ENCODE peak calls at places on chromosome 18, in eight cellular contexts. U, P, C, Y, R, A, H and S are unnamed samples. For H3K36me3, the result is how much of the 10 kb centered on the place peaks cover.

GRCh38 chr18:13455960-13456471 is 237.5 kb downstream of the LDLRAD4 start:
- DNase-seq in U (no peak), P (no peak), C (no peak), Y (no peak), R (no peak), A (peak), H (no peak), S (no peak)

GRCh38 chr18:5251117-5251516 is 44.4 kb downstream of the ZBTB14 start:
- DNase-seq in U (no peak), P (no peak), C (no peak), Y (no peak), R (no peak), A (no peak), H (no peak), S (no peak)

GRCh38 chr18:79789901-79790885 is 7.5 kb upstream of the KCNG2 start:
- DNase-seq in U (no peak), P (no peak), C (no peak), Y (peak), R (no peak), A (no peak), H (peak), S (no peak)

GRCh38 chr18:44837491-44838185 is 156.9 kb downstream of the SETBP1 start:
- DNase-seq in U (no peak), P (no peak), C (no peak), Y (no peak), R (no peak), A (no peak), H (no peak), S (no peak)

GRCh38 chr18:47683774-47684173 is 246.7 kb downstream of the SMAD2 start:
- DNase-seq in U (no peak), P (no peak), C (no peak), Y (no peak), R (no peak), A (no peak), H (no peak), S (no peak)

GRCh38 chr18:59823611-59824195 is 76.1 kb upstream of the PMAIP1 start:
- DNase-seq in U (peak), P (peak), C (peak), Y (no peak), R (peak), A (no peak), H (peak), S (peak)

GRCh38 chr18:77133920-77134496 is 1.4 kb upstream of the MBP start:
- DNase-seq in U (no peak), P (no peak), C (no peak), Y (peak), R (no peak), A (no peak), H (peak), S (peak)

GRCh38 chr18:48490641-48491040 is 48.2 kb upstream of the CTIF start:
- DNase-seq in U (no peak), P (no peak), C (no peak), Y (no peak), R (no peak), A (no peak), H (no peak), S (no peak)

GRCh38 chr18:79750980-79751571 is 46.7 kb upstream of the KCNG2 start:
- DNase-seq in U (peak), P (no peak), C (peak), Y (peak), R (no peak), A (no peak), H (peak), S (peak)

GRCh38 chr18:49911414-49911813 is 98.1 kb upstream of the ACAA2 start:
- DNase-seq in U (peak), P (no peak), C (no peak), Y (no peak), R (no peak), A (no peak), H (no peak), S (no peak)

GRCh38 chr18:37980556-37980955 is 415.0 kb upstream of the CELF4 start:
- DNase-seq in U (no peak), P (no peak), C (no peak), Y (no peak), R (no peak), A (no peak), H (no peak), S (no peak)

GRCh38 chr18:70523035-70523797 is 234.4 kb downstream of the SOCS6 start:
- DNase-seq in U (no peak), P (no peak), C (no peak), Y (no peak), R (no peak), A (no peak), H (no peak), S (no peak)

GRCh38 chr18:13620818-13621445 is 105.4 kb downstream of the FAM210A start:
- DNase-seq in U (no peak), P (no peak), C (no peak), Y (peak), R (no peak), A (no peak), H (peak), S (no peak)

GRCh38 chr18:77207540-77207939 is 42.1 kb upstream of the GALR1 start:
- DNase-seq in U (no peak), P (peak), C (peak), Y (no peak), R (no peak), A (no peak), H (peak), S (peak)

GRCh38 chr18:53664575-53664974 is 559.9 kb downstream of the MBD2 start:
- DNase-seq in U (no peak), P (no peak), C (no peak), Y (no peak), R (no peak), A (no peak), H (no peak), S (no peak)

GRCh38 chr18:55549474-55550104 is 38.4 kb downstream of the TCF4 start:
- DNase-seq in U (no peak), P (no peak), C (no peak), Y (no peak), R (no peak), A (no peak), H (no peak), S (no peak)

GRCh38 chr18:44679912-44680270 is 797 bp upstream of the SETBP1 start:
- DNase-seq in U (peak), P (no peak), C (peak), Y (peak), R (peak), A (no peak), H (peak), S (peak)

GRCh38 chr18:73007195-73007934 is 139.6 kb upstream of the NETO1 start:
- DNase-seq in U (no peak), P (no peak), C (no peak), Y (no peak), R (no peak), A (peak), H (no peak), S (no peak)

GRCh38 chr18:58534535-58535301 is 94.2 kb downstream of the ALPK2 start:
- DNase-seq in U (no peak), P (no peak), C (no peak), Y (no peak), R (no peak), A (no peak), H (no peak), S (no peak)

GRCh38 chr18:31840499-31840898 is 79.8 kb upstream of the SLC25A52 start:
- DNase-seq in U (no peak), P (no peak), C (no peak), Y (no peak), R (no peak), A (no peak), H (no peak), S (no peak)
- H3K36me3 ChIP-seq in U (under half), P (under half), C (under half), Y (half or more), R (under half), A (under half), H (half or more), S (under half)

GRCh38 chr18:35376393-35376741 is 770 bp downstream of the ZNF396 start:
- DNase-seq in U (no peak), P (no peak), C (peak), Y (peak), R (no peak), A (no peak), H (no peak), S (peak)
- TF ChIP-seq POLR2AphosphoS5 in U (no peak), P (no peak), C (no peak), Y (peak), R (no peak), A (no peak), H (no peak), S (no peak)

DNA sequence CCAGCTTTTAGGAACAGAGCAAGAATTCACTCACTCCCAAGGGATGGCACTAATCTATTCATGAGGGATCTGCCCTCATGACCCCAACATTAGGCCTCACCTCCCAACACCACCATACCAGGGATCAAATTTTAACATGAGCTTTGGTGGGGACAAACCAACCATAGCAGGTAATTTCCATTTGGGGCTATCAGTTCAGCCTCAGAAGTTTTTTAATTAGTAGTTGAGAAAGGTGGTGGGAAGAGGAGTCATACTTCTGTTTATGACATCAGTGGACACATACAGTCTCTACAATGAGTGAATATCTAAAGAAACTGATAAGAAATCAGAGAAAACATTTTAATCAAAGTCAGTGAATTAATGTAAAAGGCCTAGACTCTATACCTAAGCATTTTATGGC is 59.6 kb upstream of the EMILIN2 start:
- DNase-seq in U (no peak), P (no peak), C (no peak), Y (no peak), R (no peak), A (no peak), H (no peak), S (no peak)
- H3K36me3 ChIP-seq in U (under half), P (under half), C (under half), Y (half or more), R (under half), A (under half), H (half or more), S (half or more)

DNA sequence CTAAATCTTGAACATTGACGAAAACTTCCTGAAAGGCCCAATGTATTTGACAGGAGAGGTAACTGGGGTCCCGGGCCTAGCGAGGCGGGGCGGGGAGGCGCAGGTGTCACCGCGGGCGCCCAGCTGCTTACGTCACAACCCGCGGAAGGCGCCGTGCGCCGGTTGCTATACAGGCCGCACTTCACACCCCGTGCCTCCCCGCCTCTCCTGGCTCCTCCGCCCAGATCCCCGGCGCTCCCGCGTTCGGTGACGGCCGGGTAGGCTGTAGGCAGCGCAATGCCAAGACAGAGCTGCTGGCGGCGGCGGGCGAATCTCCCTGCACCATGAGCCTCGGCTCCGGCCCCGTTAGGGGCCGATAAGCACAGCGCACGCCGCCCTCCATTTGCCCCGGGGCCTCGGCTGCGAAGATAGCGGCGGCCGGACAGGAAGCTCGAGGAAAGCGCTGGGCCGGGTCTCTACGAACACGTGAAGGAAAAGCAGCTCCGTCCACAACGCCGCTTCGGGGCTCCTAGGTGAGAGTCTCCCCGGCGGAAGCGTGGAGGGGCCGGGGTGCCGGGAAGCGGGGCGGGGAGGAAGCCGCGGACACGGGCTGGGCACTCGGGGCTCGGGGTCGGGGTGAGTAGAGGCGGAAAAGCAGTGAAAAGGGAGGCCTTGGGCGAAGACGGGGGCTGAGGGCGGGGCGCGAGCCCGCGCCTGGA is at the start of gene RNF138:
- DNase-seq in U (peak), P (peak), C (peak), Y (peak), R (peak), A (peak), H (peak), S (peak)
- TF ChIP-seq POLR2AphosphoS5 in U (peak), P (no peak), C (peak), Y (peak), R (peak), A (peak), H (peak), S (peak)

GRCh38 chr18:26017929-26018328 is 72.5 kb downstream of the SS18 start:
- DNase-seq in U (no peak), P (no peak), C (no peak), Y (no peak), R (no peak), A (no peak), H (no peak), S (no peak)

GRCh38 chr18:26008619-26009018 is 81.8 kb downstream of the SS18 start:
- DNase-seq in U (no peak), P (no peak), C (no peak), Y (no peak), R (no peak), A (no peak), H (no peak), S (no peak)

GRCh38 chr18:26014462-26014861 is 76.0 kb downstream of the SS18 start:
- DNase-seq in U (no peak), P (no peak), C (no peak), Y (no peak), R (no peak), A (no peak), H (no peak), S (no peak)
- H3K36me3 ChIP-seq in U (under half), P (under half), C (under half), Y (half or more), R (under half), A (under half), H (half or more), S (under half)